ENCODE peak calls at places on chromosomes 11 and 22, in seven cellular contexts. Q is adrenal gland, Z is MM.1S, M is tibial artery, X is left ventricle myocardium inferior, D is testis, I is HL-60. R is an unnamed sample.

GRCh38 chr11:30423886-30424285 is 101.0 kb downstream of the ARL14EP start:
- DNase-seq in Q (no peak), Z (no peak), M (no peak), X (no peak), D (no peak), I (no peak), R (no peak)

GRCh38 chr11:106986261-106986660 is 32.0 kb downstream of the GUCY1A2 start:
- DNase-seq in Q (no peak), Z (no peak), M (peak), X (no peak), D (no peak), I (no peak), R (no peak)

GRCh38 chr11:31863170-31863929 is 52.2 kb upstream of the PAX6 start:
- DNase-seq in Q (no peak), Z (no peak), M (no peak), X (no peak), D (no peak), I (no peak), R (no peak)

GRCh38 chr11:118933486-118933885 is 7.8 kb upstream of the BCL9L start:
- DNase-seq in Q (peak), Z (no peak), M (peak), X (peak), D (peak), I (no peak), R (peak)

GRCh38 chr11:61413496-61413895 is 16.3 kb downstream of the CPSF7 start:
- DNase-seq in Q (no peak), Z (no peak), M (peak), X (no peak), D (no peak), I (no peak), R (no peak)

GRCh38 chr11:2376751-2377451 is at the start of gene CD81:
- DNase-seq in Q (no peak), Z (no peak), M (no peak), X (no peak), D (peak), I (no peak), R (peak)

GRCh38 chr22:21634081-21634480 is 1.5 kb downstream of the CCDC116 start:
- DNase-seq in Q (no peak), Z (no peak), M (no peak), X (no peak), D (no peak), I (no peak), R (no peak)

GRCh38 chr22:44616461-44616860 is 85.5 kb upstream of the PRR5 start:
- DNase-seq in Q (no peak), Z (no peak), M (no peak), X (no peak), D (no peak), I (no peak), R (no peak)

GRCh38 chr11:18046116-18046777 is at the start of gene TPH1:
- DNase-seq in Q (peak), Z (no peak), M (peak), X (peak), D (peak), I (no peak), R (peak)

GRCh38 chr22:32920734-32921133 is 119.2 kb downstream of the TIMP3 start:
- DNase-seq in Q (no peak), Z (no peak), M (no peak), X (no peak), D (no peak), I (no peak), R (no peak)

GRCh38 chr11:1088927-1089737 is 14.5 kb downstream of the MUC2 start:
- DNase-seq in Q (no peak), Z (no peak), M (no peak), X (peak), D (no peak), I (no peak), R (no peak)

GRCh38 chr11:108616549-108616948 is 23.0 kb upstream of the EXPH5 start:
- DNase-seq in Q (no peak), Z (no peak), M (no peak), X (no peak), D (no peak), I (no peak), R (no peak)

GRCh38 chr11:30454108-30454507 is 131.2 kb downstream of the ARL14EP start:
- DNase-seq in Q (no peak), Z (no peak), M (no peak), X (no peak), D (no peak), I (no peak), R (no peak)

GRCh38 chr11:1819115-1819514 is 15.7 kb upstream of the SYT8 start:
- DNase-seq in Q (no peak), Z (no peak), M (no peak), X (no peak), D (no peak), I (no peak), R (no peak)

GRCh38 chr11:35173620-35174278 is 34.8 kb downstream of the CD44 start:
- DNase-seq in Q (no peak), Z (no peak), M (no peak), X (no peak), D (no peak), I (no peak), R (no peak)

GRCh38 chr11:115930886-115931537 is 426.8 kb upstream of the CADM1 start:
- DNase-seq in Q (no peak), Z (peak), M (no peak), X (no peak), D (no peak), I (no peak), R (no peak)

GRCh38 chr22:40385041-40385782 is 14.8 kb downstream of the SGSM3 start:
- DNase-seq in Q (no peak), Z (peak), M (no peak), X (no peak), D (no peak), I (peak), R (no peak)

GRCh38 chr22:40388231-40388630 is 17.8 kb downstream of the SGSM3 start:
- DNase-seq in Q (no peak), Z (no peak), M (no peak), X (no peak), D (no peak), I (no peak), R (no peak)

GRCh38 chr22:40381461-40381860 is 11.1 kb downstream of the SGSM3 start:
- DNase-seq in Q (no peak), Z (no peak), M (no peak), X (no peak), D (no peak), I (no peak), R (no peak)

GRCh38 chr22:40387758-40388157 is 17.4 kb downstream of the SGSM3 start:
- DNase-seq in Q (no peak), Z (no peak), M (no peak), X (no peak), D (no peak), I (no peak), R (peak)

DNA sequence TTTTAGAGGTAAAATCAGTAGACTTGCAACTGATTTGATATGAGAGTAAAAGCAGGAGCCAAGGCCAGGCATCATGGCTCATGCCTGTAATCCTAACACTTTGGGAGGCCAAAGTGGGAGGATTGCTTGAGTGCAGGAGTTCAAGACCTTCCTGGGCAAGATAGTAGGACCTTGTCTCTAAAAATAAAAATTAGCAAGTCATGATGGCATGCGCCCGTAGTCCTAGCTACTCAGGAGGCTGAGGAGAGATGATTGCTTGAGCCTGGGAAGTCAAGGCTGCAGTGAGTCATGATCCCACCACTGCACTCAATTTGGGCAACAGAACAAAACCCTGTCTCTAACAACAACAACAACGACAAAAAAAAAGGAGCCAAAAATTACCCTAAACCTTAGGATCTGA is 13.5 kb downstream of the SGSM3 start:
- DNase-seq in Q (peak), Z (no peak), M (no peak), X (no peak), D (no peak), I (no peak), R (no peak)
- H3K27ac ChIP-seq in Q (no peak), Z (no peak), M (no peak), X (no peak), D (no peak), I (no peak), R (peak)

GRCh38 chr22:36397767-36398093 is 10.0 kb upstream of the MYH9 start:
- DNase-seq in Q (no peak), Z (no peak), M (no peak), X (no peak), D (no peak), I (no peak), R (no peak)

GRCh38 chr22:36395922-36396321 is 8.2 kb upstream of the MYH9 start:
- DNase-seq in Q (no peak), Z (no peak), M (no peak), X (no peak), D (no peak), I (no peak), R (no peak)

GRCh38 chr22:36395061-36395849 is 7.5 kb upstream of the MYH9 start:
- DNase-seq in Q (no peak), Z (no peak), M (no peak), X (no peak), D (no peak), I (no peak), R (peak)

GRCh38 chr22:36398602-36399472 is 11.1 kb upstream of the MYH9 start:
- DNase-seq in Q (no peak), Z (no peak), M (no peak), X (no peak), D (no peak), I (no peak), R (no peak)

DNA sequence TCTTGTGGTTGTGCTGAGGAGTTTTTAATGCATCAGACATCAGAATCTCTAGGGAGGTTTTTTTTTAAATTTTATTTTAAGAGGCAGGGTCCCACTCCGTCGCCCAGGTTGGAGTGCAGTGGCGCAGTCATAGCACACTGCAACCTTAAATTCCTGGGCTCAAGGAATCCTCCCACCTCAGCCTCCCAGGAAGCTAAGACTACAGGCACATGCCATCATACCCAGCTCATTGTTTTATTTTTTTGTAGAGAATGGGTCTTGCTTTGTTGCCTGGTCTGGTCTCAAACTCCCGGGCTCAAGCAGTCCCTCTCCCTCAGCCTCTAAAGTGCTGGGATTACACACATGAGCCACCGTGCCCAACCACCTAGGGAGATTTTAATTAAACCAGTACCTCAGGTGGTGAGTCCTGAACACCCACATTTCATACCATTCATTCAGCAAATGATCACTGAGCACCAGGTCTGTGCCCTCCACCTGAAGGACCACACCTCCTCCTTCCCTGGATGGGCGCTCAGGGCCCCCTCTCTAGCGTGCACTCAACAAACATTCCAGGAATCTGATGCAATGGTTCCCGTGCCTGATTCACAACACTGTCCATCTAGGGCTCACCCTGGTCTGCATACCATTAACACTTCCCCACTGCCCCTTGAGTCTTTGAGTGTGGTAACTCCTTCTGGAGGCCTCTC is 9.5 kb upstream of the MYH9 start:
- DNase-seq in Q (no peak), Z (no peak), M (no peak), X (no peak), D (no peak), I (no peak), R (no peak)
- H3K27ac ChIP-seq in Q (no peak), Z (no peak), M (no peak), X (no peak), D (no peak), I (no peak), R (no peak)

GRCh38 chr11:68026391-68027105 is 3.9 kb upstream of the NDUFS8 start:
- DNase-seq in Q (no peak), Z (no peak), M (no peak), X (no peak), D (no peak), I (no peak), R (no peak)
- H3K27ac ChIP-seq in Q (no peak), Z (no peak), M (no peak), X (no peak), D (no peak), I (no peak), R (no peak)

GRCh38 chr11:94681140-94681539 is 87.0 kb upstream of the AMOTL1 start:
- DNase-seq in Q (no peak), Z (no peak), M (no peak), X (no peak), D (no peak), I (no peak), R (no peak)
- H3K27ac ChIP-seq in Q (no peak), Z (no peak), M (no peak), X (no peak), D (no peak), I (no peak), R (no peak)